ENCODE peak calls at places on chromosome 3, in four cellular contexts. P, A, C and J are unnamed samples.

GRCh38 chr3:184160456-184160855 is 5.3 kb downstream of the DVL3 start:
- DNase-seq in P (no peak), A (no peak), C (peak), J (no peak)

GRCh38 chr3:21722301-21722700 is 28.7 kb downstream of the ZNF385D start:
- DNase-seq in P (no peak), A (no peak), C (no peak), J (no peak)

GRCh38 chr3:58857423-58857822 is 190.8 kb upstream of the FAM3D start:
- DNase-seq in P (no peak), A (no peak), C (no peak), J (no peak)

GRCh38 chr3:123883656-123884257 is 375 bp downstream of the MYLK start:
- DNase-seq in P (peak), A (no peak), C (no peak), J (no peak)

GRCh38 chr3:12584091-12584490 is 27.2 kb downstream of the MKRN2 start:
- DNase-seq in P (no peak), A (no peak), C (no peak), J (no peak)

GRCh38 chr3:31095254-31095653 is 200.8 kb upstream of the GADL1 start:
- DNase-seq in P (no peak), A (no peak), C (no peak), J (no peak)

GRCh38 chr3:41267975-41268640 is 68.8 kb downstream of the CTNNB1 start:
- DNase-seq in P (peak), A (peak), C (peak), J (no peak)

GRCh38 chr3:17583530-17583929 is 158.9 kb downstream of the TBC1D5 start:
- DNase-seq in P (peak), A (no peak), C (no peak), J (no peak)

GRCh38 chr3:53841296-53841695 is 4.9 kb downstream of the CHDH start:
- DNase-seq in P (no peak), A (no peak), C (no peak), J (no peak)

GRCh38 chr3:151962891-151963290 is 89.4 kb downstream of the SUCNR1 start:
- DNase-seq in P (no peak), A (no peak), C (no peak), J (no peak)

GRCh38 chr3:160180581-160181216 is 44.5 kb upstream of the C3orf80 start:
- DNase-seq in P (peak), A (no peak), C (peak), J (no peak)

GRCh38 chr3:195911946-195912270 is 3.6 kb upstream of the TNK2 start:
- DNase-seq in P (peak), A (peak), C (no peak), J (no peak)
- H3K4me2 ChIP-seq in P (no peak), A (peak), C (no peak), J (no peak)

GRCh38 chr3:8380904-8381704 is 120.5 kb upstream of the LMCD1 start:
- DNase-seq in P (no peak), A (no peak), C (no peak), J (no peak)
- H3K27ac ChIP-seq in P (no peak), A (no peak), C (no peak), J (no peak)

GRCh38 chr3:56725175-56725574 is 42.1 kb upstream of the TASOR start:
- DNase-seq in P (no peak), A (no peak), C (no peak), J (no peak)
- H3K4me3 ChIP-seq in P (no peak), A (no peak), C (no peak), J (no peak)

DNA sequence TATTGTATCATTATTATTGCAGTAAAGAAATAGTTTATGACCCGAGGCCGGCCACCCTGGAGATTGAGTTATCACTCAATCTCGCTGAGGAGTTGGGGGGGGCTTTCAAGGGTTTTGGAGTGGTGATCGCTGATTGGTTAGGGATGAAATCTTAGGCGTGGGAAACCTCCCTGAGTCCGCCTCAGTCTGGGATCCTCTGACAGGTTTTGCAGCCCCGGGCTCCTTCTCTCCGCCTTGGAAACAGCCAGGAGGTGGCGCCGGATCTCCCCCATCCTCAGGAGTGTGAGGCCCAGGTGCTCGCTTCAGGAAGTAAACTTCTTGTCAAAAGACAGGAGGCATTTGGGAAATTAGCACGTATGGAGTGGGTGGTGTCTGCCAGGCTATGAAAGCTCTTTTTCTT is 41.1 kb upstream of the SEC61A1 start:
- DNase-seq in P (peak), A (peak), C (no peak), J (peak)
- H3K4me2 ChIP-seq in P (no peak), A (peak), C (no peak), J (no peak)

GRCh38 chr3:138797508-138798038 is 37.2 kb downstream of the PIK3CB start:
- DNase-seq in P (no peak), A (no peak), C (no peak), J (no peak)
- H3K27ac ChIP-seq in P (no peak), A (no peak), C (no peak), J (no peak)

DNA sequence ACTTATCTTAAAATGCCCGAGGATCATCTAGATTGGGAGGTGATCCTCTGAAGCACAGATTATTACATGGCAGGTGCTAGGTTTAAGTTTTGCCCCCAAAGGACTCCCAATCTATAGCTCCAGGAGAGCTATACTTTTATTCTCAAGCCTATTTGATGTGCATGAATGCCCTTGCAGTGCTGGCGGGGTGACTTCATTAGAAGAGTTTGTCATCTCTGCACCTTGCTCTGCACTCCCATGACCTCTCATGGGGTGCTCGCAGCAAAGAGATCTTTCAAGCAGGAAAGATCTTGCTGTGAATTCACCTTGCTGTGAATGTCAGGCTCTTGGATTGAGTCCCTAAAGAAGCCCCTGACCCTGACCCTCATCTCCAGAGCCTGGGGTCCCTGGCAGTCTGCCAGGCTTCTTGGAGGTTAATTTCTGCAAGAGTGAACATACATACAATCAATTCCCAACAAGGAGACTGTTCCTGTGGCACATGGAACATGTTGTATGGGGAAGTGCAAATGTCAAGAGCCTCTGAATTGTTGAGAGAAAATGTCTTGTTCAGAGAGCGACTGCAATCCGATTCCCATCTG is 45.9 kb downstream of the FAM43A start:
- DNase-seq in P (no peak), A (no peak), C (no peak), J (peak)
- H3K4me3 ChIP-seq in P (no peak), A (no peak), C (no peak), J (peak)

GRCh38 chr3:32820430-32820829 is 2.6 kb downstream of the TRIM71 start:
- DNase-seq in P (no peak), A (no peak), C (no peak), J (no peak)
- H3K4me2 ChIP-seq in P (peak), A (no peak), C (no peak), J (no peak)

GRCh38 chr3:37937156-37937555 is 53.4 kb upstream of the VILL start:
- DNase-seq in P (no peak), A (no peak), C (no peak), J (no peak)
- H3K27ac ChIP-seq in P (no peak), A (no peak), C (peak), J (no peak)